ENCODE peak calls at places on chromosomes 4 and X, in four cellular contexts. C is A549, O is suprapubic skin, S is brain microvascular endothelial cell. R is an unnamed sample.
A peak's percentile ranks its signal among the peaks of the same experiment; 100 is the strongest.

GRCh38 chr4:29983890-29984289 is 736.3 kb upstream of the PCDH7 start:
- DNase-seq in O (no peak), C (no peak), S (no peak), R (no peak)

GRCh38 chr4:7557447-7557846 is 122.7 kb upstream of the PSAPL1 start:
- DNase-seq in C (peak; percentile 25), S (peak; percentile 79), O (no peak), R (peak; percentile 78)

GRCh38 chr4:95183656-95184408 is 364.9 kb downstream of the UNC5C start:
- DNase-seq in S (no peak), C (no peak), O (no peak), R (no peak)

GRCh38 chr4:31362756-31363155 is 642.6 kb downstream of the PCDH7 start:
- DNase-seq in O (no peak), C (no peak), S (no peak), R (no peak)

GRCh38 chr4:152408514-152409327 is 127.2 kb downstream of the FBXW7 start:
- DNase-seq in O (no peak), C (peak; percentile 20), S (peak; percentile 40), R (peak; percentile 10)

GRCh38 chrX:75151828-75152592 is 4.1 kb downstream of the ABCB7 start:
- DNase-seq in S (no peak), O (no peak), C (no peak), R (no peak)

GRCh38 chrX:12307961-12308360 is 169.7 kb downstream of the FRMPD4 start:
- DNase-seq in S (no peak), O (no peak), C (peak; percentile 18), R (no peak)

GRCh38 chr4:94954273-94954672 is 196.5 kb downstream of the BMPR1B start:
- DNase-seq in O (no peak), S (no peak), C (no peak), R (no peak)

GRCh38 chr4:17030543-17030942 is 132.1 kb upstream of the LDB2 start:
- DNase-seq in S (peak; percentile 55), O (no peak), C (peak; percentile 25), R (peak; percentile 63)

GRCh38 chrX:74118503-74118902 is 185.5 kb upstream of the ZCCHC13 start:
- DNase-seq in O (no peak), S (no peak), C (no peak), R (no peak)

GRCh38 chr4:6641164-6641970 is 882 bp downstream of the MRFAP1 start:
- DNase-seq in C (no peak), O (peak; percentile 82), S (peak; percentile 10), R (no peak)

GRCh38 chr4:7510066-7510465 is 75.3 kb upstream of the PSAPL1 start:
- DNase-seq in C (no peak), O (no peak), S (no peak), R (no peak)

GRCh38 chr4:2259541-2260267 is 2.2 kb downstream of the MXD4 start:
- DNase-seq in C (no peak), S (no peak), O (peak; percentile 58), R (no peak)
- H3K4me3 ChIP-seq in C (no peak overlapping the region), S (peak overlapping the region; percentile 84), O (peak overlapping the region; percentile 93), R (peak overlapping the region; percentile 96)

GRCh38 chr4:42655921-42656735 is 777 bp downstream of the ATP8A1 start:
- DNase-seq in S (no peak), O (peak; percentile 71), C (no peak), R (no peak)

GRCh38 chr4:42655248-42655647 is 1.7 kb downstream of the ATP8A1 start:
- DNase-seq in O (no peak), C (no peak), S (no peak), R (no peak)

GRCh38 chr4:42656736-42656985 is 244 bp downstream of the ATP8A1 start:
- DNase-seq in S (no peak), O (no peak), C (no peak), R (no peak)

GRCh38 chr4:42654606-42655005 is 2.3 kb downstream of the ATP8A1 start:
- DNase-seq in C (no peak), O (no peak), S (peak; percentile 56), R (no peak)

GRCh38 chr4:42653606-42654560 is 3.0 kb downstream of the ATP8A1 start:
- DNase-seq in S (no peak), C (no peak), O (no peak), R (no peak)
- TF ChIP-seq CTCF in S (no peak), C (no peak), O (no peak), R (no peak)

GRCh38 chr4:180462116-180462515 is 1781.1 kb upstream of the TENM3 start:
- DNase-seq in S (no peak), O (no peak), C (no peak), R (no peak)

GRCh38 chr4:180465364-180465763 is 1777.8 kb upstream of the TENM3 start:
- DNase-seq in C (no peak), O (no peak), S (no peak), R (no peak)
- H3K4me3 ChIP-seq in C (no peak overlapping the region), O (no peak overlapping the region), S (no peak overlapping the region), R (no peak overlapping the region)

GRCh38 chrX:41868392-41868977 is 54.9 kb downstream of the CASK start:
- DNase-seq in O (no peak), C (no peak), S (no peak), R (no peak)

GRCh38 chrX:41857670-41858069 is 65.7 kb downstream of the CASK start:
- DNase-seq in O (no peak), C (no peak), S (no peak), R (no peak)

GRCh38 chrX:41862562-41863184 is 60.7 kb downstream of the CASK start:
- DNase-seq in O (no peak), S (no peak), C (no peak), R (no peak)

GRCh38 chrX:41858161-41858775 is 65.1 kb downstream of the CASK start:
- DNase-seq in C (no peak), S (no peak), O (no peak), R (no peak)

GRCh38 chrX:41863343-41864203 is 59.8 kb downstream of the CASK start:
- DNase-seq in O (no peak), S (no peak), C (no peak), R (no peak)
- TF ChIP-seq CTCF in O (no peak), S (peak; percentile 2), C (no peak), R (peak; percentile 4)

GRCh38 chr4:173932701-173933100 is 350.8 kb downstream of the FBXO8 start:
- DNase-seq in S (no peak), C (no peak), O (no peak), R (no peak)

GRCh38 chr4:173934201-173934600 is 349.3 kb downstream of the FBXO8 start:
- DNase-seq in S (no peak), C (no peak), O (no peak), R (no peak)

GRCh38 chr4:173935622-173936405 is 347.7 kb downstream of the FBXO8 start:
- DNase-seq in C (peak; percentile 20), O (no peak), S (no peak), R (no peak)

GRCh38 chr4:173937871-173938270 is 345.6 kb downstream of the FBXO8 start:
- DNase-seq in S (no peak), C (no peak), O (no peak), R (no peak)

GRCh38 chr4:173934933-173935620 is 348.4 kb downstream of the FBXO8 start:
- DNase-seq in S (no peak), O (no peak), C (no peak), R (no peak)
- H3K4me3 ChIP-seq in S (no peak overlapping the region), O (no peak overlapping the region), C (no peak overlapping the region), R (no peak overlapping the region)

R was measured in AG09309.